ENCODE peak calls at places on chromosomes 1 and 21, in five cellular contexts. M, U, H, L and G are unnamed samples.

GRCh38 chr1:204127597-204128242 is 24.1 kb downstream of the ETNK2 start:
- DNase-seq in L (peak), U (peak), H (no peak), M (peak), G (no peak)

GRCh38 chr1:115975569-115976061 is 698 bp upstream of the SLC22A15 start:
- DNase-seq in L (no peak), M (no peak), U (no peak), H (no peak), G (no peak)

GRCh38 chr1:116769561-116769977 is 15.3 kb downstream of the CD2 start:
- DNase-seq in M (no peak), L (no peak), H (peak), U (no peak), G (peak)

GRCh38 chr1:153032073-153032472 is 1.1 kb downstream of the SPRR1B start:
- DNase-seq in L (no peak), U (no peak), M (no peak), H (no peak), G (no peak)

GRCh38 chr1:19472174-19472573 is 13.2 kb downstream of the CAPZB start:
- DNase-seq in M (no peak), H (no peak), U (no peak), L (no peak), G (no peak)

GRCh38 chr1:94286864-94287437 is 49.6 kb upstream of the ARHGAP29 start:
- DNase-seq in H (no peak), L (no peak), U (no peak), M (no peak), G (no peak)

GRCh38 chr1:153651771-153652170 is 6.7 kb upstream of the SNAPIN start:
- DNase-seq in M (no peak), H (no peak), U (no peak), L (no peak), G (no peak)

GRCh38 chr1:209875510-209875909 is 47.7 kb downstream of the UTP25 start:
- DNase-seq in L (peak), H (no peak), U (no peak), M (peak), G (no peak)

GRCh38 chr1:239914827-239915231 is 176.9 kb upstream of the FMN2 start:
- DNase-seq in M (no peak), H (no peak), L (no peak), U (no peak), G (no peak)

GRCh38 chr1:218524986-218525385 is 179.8 kb downstream of the TGFB2 start:
- DNase-seq in U (no peak), M (no peak), H (no peak), L (no peak), G (no peak)

GRCh38 chr1:95122151-95122697 is 5.1 kb downstream of the TLCD4 start:
- DNase-seq in L (peak), U (no peak), H (no peak), M (no peak), G (no peak)

GRCh38 chr1:233605205-233605604 is 8.7 kb upstream of the KCNK1 start:
- DNase-seq in L (no peak), U (no peak), M (no peak), H (no peak), G (no peak)

GRCh38 chr1:186183219-186183618 is 191.8 kb downstream of the TPR start:
- DNase-seq in L (no peak), M (no peak), H (no peak), U (peak), G (no peak)

GRCh38 chr1:113388017-113388620 is 2.2 kb upstream of the MAGI3 start:
- DNase-seq in H (no peak), M (no peak), U (no peak), L (no peak), G (no peak)

GRCh38 chr21:46667735-46668380 is 32.4 kb downstream of the PRMT2 start:
- DNase-seq in H (no peak), U (no peak), L (no peak), M (no peak), G (peak)

GRCh38 chr1:61967750-61968149 is 225.5 kb downstream of the PATJ start:
- DNase-seq in H (no peak), U (no peak), M (no peak), L (no peak), G (no peak)

GRCh38 chr1:36771222-36771621 is 263.1 kb downstream of the GRIK3 start:
- DNase-seq in H (no peak), U (no peak), M (no peak), L (no peak), G (no peak)

GRCh38 chr1:32351859-32352745 is 10.2 kb downstream of the FAM229A start:
- DNase-seq in H (no peak), U (peak), M (peak), L (peak), G (no peak)

GRCh38 chr21:39336457-39337008 is 12.4 kb downstream of the HMGN1 start:
- DNase-seq in U (no peak), H (no peak), L (no peak), M (no peak), G (no peak)

GRCh38 chr1:50458507-50458906 is 35.3 kb upstream of the DMRTA2 start:
- DNase-seq in L (no peak), M (no peak), U (no peak), H (no peak), G (no peak)

GRCh38 chr1:9629445-9630201 is 21.9 kb upstream of the PIK3CD start:
- DNase-seq in U (peak), H (peak), M (peak), L (peak), G (no peak)

GRCh38 chr1:223393275-223394214 is at the start of gene CCDC185:
- DNase-seq in L (no peak), M (peak), U (no peak), H (no peak), G (no peak)

GRCh38 chr1:21590116-21590905 is 78.8 kb downstream of the RAP1GAP start:
- DNase-seq in U (no peak), H (no peak), L (no peak), M (no peak), G (no peak)

GRCh38 chr1:19532519-19532918 is 47.2 kb upstream of the CAPZB start:
- DNase-seq in U (no peak), L (no peak), M (no peak), H (no peak), G (no peak)

GRCh38 chr1:88802404-88802803 is 89.0 kb downstream of the GTF2B start:
- DNase-seq in L (no peak), U (no peak), M (peak), H (no peak), G (no peak)

GRCh38 chr21:23016617-23017016 is 2018.4 kb downstream of the NCAM2 start:
- DNase-seq in L (peak), M (no peak), H (no peak), U (no peak), G (no peak)

GRCh38 chr1:43460988-43461693 is 7.4 kb upstream of the HYI start:
- DNase-seq in L (no peak), U (no peak), M (no peak), H (no peak), G (no peak)

GRCh38 chr1:156391701-156392100 is 22.7 kb downstream of the RHBG start:
- DNase-seq in L (no peak), M (no peak), U (no peak), H (no peak), G (no peak)

GRCh38 chr1:168506204-168506819 is 37.5 kb downstream of the XCL2 start:
- DNase-seq in H (no peak), U (no peak), M (no peak), L (no peak), G (no peak)

DNA sequence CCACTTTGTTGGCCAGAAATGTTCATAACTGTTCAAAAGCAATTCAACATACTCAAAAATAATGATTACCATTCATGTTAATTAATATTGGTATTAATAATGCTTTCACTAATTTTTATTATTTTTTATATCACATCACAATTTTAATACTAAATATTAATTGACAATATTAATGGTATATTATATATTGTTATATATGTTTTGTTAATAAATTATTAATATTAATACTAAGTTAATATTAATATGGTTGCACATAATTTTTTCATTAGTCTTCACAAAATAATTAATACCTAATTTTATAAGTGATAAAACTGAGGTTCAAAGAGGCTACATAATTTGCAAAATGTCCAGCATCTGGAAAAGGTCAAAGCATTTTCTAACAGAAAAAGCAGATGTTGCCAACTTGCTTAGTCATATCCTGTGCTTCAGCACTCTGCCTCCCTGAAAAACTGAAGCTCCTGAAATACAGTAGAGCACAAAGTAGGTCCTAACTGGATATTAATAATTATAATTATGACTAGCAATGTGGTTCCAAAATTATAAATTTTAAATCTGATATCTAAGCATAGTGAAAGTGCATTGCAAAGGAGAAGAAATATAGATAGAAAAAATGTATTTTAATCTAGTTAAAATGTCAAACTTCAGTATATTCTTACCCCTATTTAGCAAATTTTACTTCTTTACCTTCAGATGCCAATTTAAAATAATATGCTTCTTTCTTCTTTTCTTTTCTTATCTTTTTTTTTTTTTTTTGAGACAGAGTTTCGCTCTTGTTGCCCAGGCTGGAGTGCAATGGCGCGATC is 123.2 kb upstream of the TNFSF4 start:
- DNase-seq in U (no peak), M (peak), H (no peak), L (peak), G (no peak)
- TF ChIP-seq POLR2A in U (no peak), M (no peak), H (no peak), L (no peak), G (no peak)

GRCh38 chr1:109896681-109897080 is 14.0 kb upstream of the CSF1 start:
- DNase-seq in L (no peak), U (no peak), M (no peak), H (no peak), G (no peak)
- TF ChIP-seq POLR2A in L (no peak), U (no peak), M (no peak), H (no peak), G (no peak)

DNA sequence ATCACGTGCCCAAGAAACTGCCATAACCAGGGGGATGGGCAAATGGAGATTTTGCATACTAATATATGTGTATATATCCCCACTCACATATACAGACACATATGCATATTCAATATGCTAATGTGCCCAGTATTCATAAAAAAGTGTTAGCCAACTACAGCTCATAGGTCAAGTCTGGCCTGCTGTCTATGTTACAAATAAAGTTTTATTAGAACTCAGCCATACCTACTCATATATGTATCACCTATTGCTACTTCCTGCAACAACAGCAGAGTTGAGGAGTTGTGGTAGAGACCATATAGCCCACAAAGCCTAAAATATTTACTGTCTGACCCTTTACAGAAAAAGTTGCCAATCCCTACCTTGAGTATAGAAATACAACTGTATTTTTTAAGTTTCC is 93.3 kb downstream of the SDCCAG8 start:
- DNase-seq in L (no peak), U (no peak), M (no peak), H (no peak), G (no peak)
- TF ChIP-seq POLR2A in L (no peak), U (no peak), M (no peak), H (no peak), G (no peak)

DNA sequence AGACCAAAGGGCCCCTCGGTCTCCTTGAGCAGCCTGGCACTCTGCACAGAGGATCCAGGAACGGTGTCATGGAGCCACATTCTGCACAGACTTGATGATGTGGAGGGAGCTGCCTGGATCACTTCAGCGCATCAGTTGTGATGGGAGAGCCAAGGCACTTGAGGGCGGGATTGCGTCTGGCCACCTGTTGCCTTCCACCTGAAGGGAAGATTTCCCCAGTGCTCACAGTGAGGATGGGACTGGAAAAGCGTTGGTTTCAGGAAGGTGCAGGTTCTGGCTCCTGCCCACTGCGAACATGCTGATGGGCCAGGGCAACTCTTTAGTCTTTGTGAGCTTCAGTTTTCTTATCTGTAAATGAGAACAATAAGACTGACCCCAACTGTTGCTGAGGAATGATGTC is 2.6 kb downstream of the RER1 start:
- DNase-seq in M (no peak), L (no peak), U (no peak), H (no peak), G (no peak)
- TF ChIP-seq POLR2A in M (no peak), L (no peak), U (no peak), H (no peak), G (peak)